ENCODE peak calls at places on chromosomes 12 and 14, in six cellular contexts. Z, W, P, K, Q and R are unnamed samples.

GRCh38 chr12:72570601-72571000 is 298.4 kb downstream of the TRHDE start:
- DNase-seq in Z (no peak), W (peak; percentile 30), P (no peak), K (peak; percentile 36), Q (no peak), R (no peak)

GRCh38 chr14:93113678-93114067 is 2.1 kb downstream of the ITPK1 start:
- DNase-seq in Z (no peak), W (no peak), P (no peak), K (no peak), Q (no peak), R (no peak)

GRCh38 chr14:65421201-65421981 is 8.9 kb downstream of the FUT8 start:
- DNase-seq in Z (no peak), W (peak; percentile 74), P (no peak), K (peak; percentile 23), Q (no peak), R (no peak)

GRCh38 chr12:77060136-77060882 is 5.1 kb downstream of the E2F7 start:
- DNase-seq in Z (no peak), W (no peak), P (no peak), K (no peak), Q (no peak), R (no peak)

GRCh38 chr12:96070670-96071279 is 35.4 kb upstream of the LTA4H start:
- DNase-seq in Z (no peak), W (no peak), P (peak; percentile 66), K (peak; percentile 42), Q (no peak), R (no peak)

GRCh38 chr12:2963154-2963759 is 4.1 kb downstream of the TEAD4 start:
- DNase-seq in Z (peak; percentile 50), W (no peak), P (peak; percentile 27), K (no peak), Q (no peak), R (no peak)

GRCh38 chr14:50943943-50944646 is at the start of gene PYGL:
- DNase-seq in Z (peak; percentile 64), W (peak; percentile 88), P (peak; percentile 57), K (peak; percentile 77), Q (peak; percentile 42), R (no peak)

GRCh38 chr14:74219277-74219676 is 20.0 kb upstream of the VSX2 start:
- DNase-seq in Z (no peak), W (no peak), P (no peak), K (no peak), Q (no peak), R (no peak)

GRCh38 chr14:104145826-104146642 is 7.6 kb downstream of the KIF26A start:
- DNase-seq in Z (no peak), W (no peak), P (no peak), K (no peak), Q (no peak), R (peak; percentile 4)

GRCh38 chr14:94179244-94179643 is 5.1 kb downstream of the PPP4R4 start:
- DNase-seq in Z (no peak), W (no peak), P (no peak), K (no peak), Q (no peak), R (no peak)

GRCh38 chr14:54683882-54684794 is 117.2 kb downstream of the SAMD4A start:
- DNase-seq in Z (no peak), W (peak; percentile 65), P (peak; percentile 81), K (no peak), Q (no peak), R (no peak)

GRCh38 chr12:24848941-24849477 is 99.9 kb downstream of the BCAT1 start:
- DNase-seq in Z (peak; percentile 66), W (no peak), P (no peak), K (no peak), Q (no peak), R (no peak)

GRCh38 chr14:102201369-102201748 is 61.7 kb downstream of the WDR20 start:
- DNase-seq in Z (no peak), W (no peak), P (no peak), K (no peak), Q (no peak), R (no peak)

GRCh38 chr14:54085137-54085810 is 128.6 kb upstream of the BMP4 start:
- DNase-seq in Z (no peak), W (no peak), P (no peak), K (no peak), Q (no peak), R (no peak)

GRCh38 chr14:99968156-99968920 is 96.9 kb upstream of the EVL start:
- DNase-seq in Z (no peak), W (peak; percentile 39), P (no peak), K (no peak), Q (no peak), R (no peak)

GRCh38 chr14:65414961-65415589 is 2.5 kb downstream of the FUT8 start:
- DNase-seq in Z (no peak), W (peak; percentile 57), P (peak; percentile 56), K (peak; percentile 29), Q (no peak), R (no peak)

GRCh38 chr12:5783274-5783920 is 161.7 kb downstream of the ANO2 start:
- DNase-seq in Z (no peak), W (no peak), P (peak; percentile 11), K (no peak), Q (no peak), R (no peak)

GRCh38 chr14:105144231-105144665 is 24.3 kb downstream of the JAG2 start:
- DNase-seq in Z (no peak), W (no peak), P (no peak), K (no peak), Q (no peak), R (no peak)

GRCh38 chr12:23049180-23049579 is 424.2 kb downstream of the ETNK1 start:
- DNase-seq in Z (no peak), W (no peak), P (peak; percentile 22), K (peak; percentile 7), Q (no peak), R (no peak)

GRCh38 chr12:23060161-23060560 is 435.2 kb downstream of the ETNK1 start:
- DNase-seq in Z (no peak), W (no peak), P (no peak), K (no peak), Q (no peak), R (no peak)

GRCh38 chr12:23057571-23057970 is 432.6 kb downstream of the ETNK1 start:
- DNase-seq in Z (no peak), W (no peak), P (no peak), K (no peak), Q (no peak), R (no peak)

DNA sequence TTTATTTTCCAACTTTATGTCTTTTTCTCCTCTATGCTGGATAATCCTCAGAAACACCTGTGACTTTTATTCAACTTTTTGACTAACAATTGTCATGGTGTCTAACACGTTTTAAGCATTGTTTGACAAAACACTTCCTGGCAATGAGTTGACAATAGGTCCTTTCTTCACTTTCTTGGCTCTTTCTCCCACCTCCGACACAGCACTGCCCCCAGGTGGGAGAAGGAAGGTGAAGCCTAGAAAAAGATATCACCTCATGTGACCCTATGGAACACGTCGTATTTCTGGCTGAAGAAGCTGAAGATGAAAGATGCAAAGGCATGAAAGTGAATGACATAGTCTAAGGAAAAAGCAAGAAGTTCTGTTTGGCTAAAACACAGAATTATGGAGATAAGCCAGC is 430.0 kb downstream of the ETNK1 start:
- DNase-seq in Z (no peak), W (peak; percentile 23), P (peak; percentile 4), K (peak; percentile 28), Q (no peak), R (no peak)
- TF ChIP-seq CTCF in Z (no peak), W (peak; percentile 47), P (peak; percentile 11), K (peak; percentile 21), Q (no peak), R (no peak)

GRCh38 chr12:47312794-47313426 is 233.2 kb upstream of the AMIGO2 start:
- DNase-seq in Z (peak; percentile 33), W (no peak), P (no peak), K (peak; percentile 46), Q (no peak), R (no peak)
- H3K27ac ChIP-seq in Z (peak overlapping the region; percentile 51), W (no peak overlapping the region), P (no peak overlapping the region), K (peak overlapping the region; percentile 35), Q (no peak overlapping the region), R (no peak overlapping the region)

DNA sequence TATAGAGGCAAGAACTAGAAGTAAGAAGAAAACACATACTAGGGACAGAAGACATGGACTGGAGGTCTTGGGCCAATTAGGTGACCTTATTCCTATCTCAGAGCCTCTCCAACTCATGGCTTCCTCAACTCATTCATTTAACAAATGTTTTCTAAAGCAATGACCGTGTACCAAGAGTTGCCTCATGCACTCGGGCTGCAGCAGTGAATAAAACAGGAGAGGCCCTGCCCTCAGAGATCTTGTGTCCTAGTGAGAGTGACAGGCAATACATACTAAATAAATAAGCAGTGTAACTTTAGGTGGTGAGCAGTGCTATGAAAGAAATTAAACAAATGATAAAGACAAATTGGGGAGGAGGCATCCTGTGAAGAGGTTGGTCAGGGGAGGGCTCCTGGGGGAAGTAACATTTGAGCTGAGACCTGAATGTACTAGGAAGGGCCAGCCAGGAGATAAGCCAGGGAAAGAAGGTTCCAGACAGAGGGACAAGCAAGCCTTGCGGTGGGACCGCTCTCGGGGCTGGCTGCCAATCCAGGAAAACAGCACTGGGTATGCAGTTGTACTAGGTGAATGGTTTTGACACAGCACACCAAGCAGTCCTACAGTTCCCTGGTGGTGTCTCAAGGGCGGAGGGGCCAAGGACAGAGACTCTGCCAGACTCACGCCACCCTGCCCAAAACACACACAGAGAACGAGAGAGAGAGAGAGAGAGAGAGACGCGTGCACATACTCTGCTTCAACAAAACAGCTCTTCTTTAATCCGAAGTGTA is 1.3 kb downstream of the NINJ2 start:
- DNase-seq in Z (no peak), W (no peak), P (no peak), K (no peak), Q (no peak), R (no peak)
- H3K4me3 ChIP-seq in Z (no peak overlapping the region), W (no peak overlapping the region), P (no peak overlapping the region), K (no peak overlapping the region), Q (no peak overlapping the region), R (no peak overlapping the region)

GRCh38 chr12:21500786-21501257 is 613 bp downstream of the RECQL start:
- DNase-seq in Z (no peak), W (no peak), P (no peak), K (no peak), Q (no peak), R (no peak)
- TF ChIP-seq CTCF in Z (no peak), W (no peak), P (no peak), K (no peak), Q (no peak), R (no peak)

DNA sequence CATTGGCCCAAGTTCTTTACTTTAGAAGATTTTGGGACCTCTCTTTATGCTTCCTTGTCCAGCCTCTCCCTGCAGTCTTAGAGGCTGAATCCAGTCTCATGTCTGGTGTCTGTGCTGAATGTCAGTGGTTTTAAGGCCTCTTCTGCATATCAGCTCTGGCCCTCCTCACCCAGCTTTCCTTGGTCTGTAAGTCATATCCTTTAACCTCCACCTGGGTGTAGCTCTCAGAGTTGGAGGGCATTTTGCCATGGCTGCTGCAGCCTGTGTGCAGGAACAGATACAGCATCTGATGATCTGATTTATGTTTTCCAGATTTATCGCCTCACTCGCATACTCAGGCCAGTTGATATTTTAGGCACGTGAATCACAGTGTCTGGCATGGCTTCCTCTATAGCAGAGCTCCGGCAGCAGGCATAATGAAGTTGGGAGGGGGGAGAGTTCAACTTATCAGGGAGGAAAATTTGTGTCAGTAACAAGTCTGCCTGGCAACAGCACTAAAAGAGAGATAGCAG is 335.0 kb downstream of the PCNX1 start:
- DNase-seq in Z (no peak), W (no peak), P (peak; percentile 77), K (no peak), Q (no peak), R (no peak)
- H3K27ac ChIP-seq in Z (no peak overlapping the region), W (no peak overlapping the region), P (no peak overlapping the region), K (no peak overlapping the region), Q (no peak overlapping the region), R (no peak overlapping the region)

GRCh38 chr12:118187746-118188390 is 51.9 kb downstream of the PEBP1 start:
- DNase-seq in Z (no peak), W (no peak), P (no peak), K (no peak), Q (no peak), R (no peak)
- H3K4me3 ChIP-seq in Z (no peak overlapping the region), W (no peak overlapping the region), P (no peak overlapping the region), K (no peak overlapping the region), Q (peak overlapping the region; percentile 7), R (no peak overlapping the region)